ENCODE peak calls at places on chromosomes 11 and 22, in ten cellular contexts. M is activated naive CD8-positive, alpha-beta T cell treated with anti-CD3 and anti-CD28 coated beads, Interleukin-2, amount 10 ng/mL, durations not matched to agents 7 days and 5 days; D is activated T-helper 1 cell treated with anti-CD3 and anti-CD28 coated beads, Interleukin-12 subunit alpha, Interleukin-12 subunit beta, Interleukin-2, Interleukin-4 antibody, amounts not matched to agents 30 ng/mL and 10 ng/mL and 1 ng/mL, durations not matched to agents 14 hours and 24 hours and 36 hours; B is stromal cell of bone marrow; I is caudate nucleus; F is anterior cingulate cortex; W is ELR; K is NCI-H1694; E is iris pigment epithelial cell; Z is naive thymus-derived CD8-positive, alpha-beta T cell. J is an unnamed sample.

GRCh38 chr11:8776209-8776608 is 93.6 kb downstream of the RPL27A start:
- DNase-seq in F (no peak), Z (no peak), I (no peak), D (no peak), E (no peak), K (no peak), W (no peak), B (no peak), M (no peak), J (peak; percentile 49)

GRCh38 chr11:125925247-125925740 is 20.6 kb upstream of the VSIG10L2 start:
- DNase-seq in B (no peak), W (no peak), Z (no peak), E (no peak), M (no peak), I (no peak), F (no peak), D (no peak), K (no peak), J (peak; percentile 80)

GRCh38 chr22:21764038-21764804 is 28.6 kb upstream of the YPEL1 start:
- DNase-seq in I (no peak), M (no peak), D (no peak), K (no peak), E (no peak), W (no peak), F (no peak), B (no peak), Z (no peak), J (no peak)

GRCh38 chr11:46222485-46223251 is 54.8 kb upstream of the CREB3L1 start:
- DNase-seq in E (no peak), B (no peak), D (no peak), I (peak; percentile 3), K (no peak), Z (no peak), W (peak; percentile 41), F (no peak), M (no peak), J (no peak)

GRCh38 chr11:61392991-61393595 is 706 bp downstream of the TMEM216 start:
- DNase-seq in K (no peak), W (peak; percentile 42), I (no peak), D (no peak), B (no peak), Z (no peak), F (peak; percentile 7), E (no peak), M (no peak), J (no peak)

GRCh38 chr11:68031136-68031459 is 617 bp downstream of the NDUFS8 start:
- DNase-seq in K (no peak), D (no peak), E (no peak), B (no peak), M (no peak), I (no peak), Z (no peak), F (no peak), W (peak; percentile 40), J (no peak)

GRCh38 chr11:99592241-99592640 is 571.5 kb downstream of the CNTN5 start:
- DNase-seq in D (no peak), E (peak; percentile 21), F (no peak), I (no peak), M (no peak), K (no peak), B (no peak), W (no peak), Z (no peak), J (no peak)

GRCh38 chr22:33073989-33074391 is 15.8 kb upstream of the SYN3 start:
- DNase-seq in Z (no peak), D (no peak), W (peak; percentile 9), K (no peak), M (no peak), B (peak; percentile 14), F (no peak), E (peak; percentile 10), I (no peak), J (no peak)

GRCh38 chr11:107224836-107225235 is 206.6 kb upstream of the GUCY1A2 start:
- DNase-seq in M (no peak), W (no peak), B (no peak), I (no peak), Z (no peak), F (no peak), K (no peak), D (no peak), E (no peak), J (no peak)

GRCh38 chr11:66701432-66702240 is 23.9 kb upstream of the RBM4B start:
- DNase-seq in Z (no peak), K (no peak), W (no peak), E (no peak), I (no peak), B (no peak), F (no peak), D (no peak), M (no peak), J (no peak)

GRCh38 chr11:116348226-116348625 is 424.6 kb downstream of the BUD13 start:
- DNase-seq in K (no peak), Z (no peak), B (no peak), M (no peak), E (no peak), W (no peak), F (no peak), I (no peak), D (no peak), J (no peak)

GRCh38 chr11:12017243-12017678 is 8.8 kb upstream of the DKK3 start:
- DNase-seq in K (no peak), I (no peak), E (peak; percentile 70), D (no peak), B (peak; percentile 95), Z (no peak), W (no peak), F (no peak), M (no peak), J (no peak)

GRCh38 chr11:44005076-44005800 is 42.5 kb upstream of the ACCSL start:
- DNase-seq in E (no peak), F (peak; percentile 48), D (no peak), B (no peak), W (no peak), Z (no peak), I (peak; percentile 60), M (no peak), K (peak; percentile 84), J (peak; percentile 46)

GRCh38 chr22:28936200-28936599 is 52.8 kb downstream of the ZNRF3 start:
- DNase-seq in K (no peak), Z (no peak), M (no peak), I (no peak), B (no peak), F (no peak), E (no peak), W (no peak), D (no peak), J (no peak)

GRCh38 chr22:17012267-17012666 is 4.2 kb upstream of the GAB4 start:
- DNase-seq in Z (no peak), E (no peak), K (no peak), M (no peak), F (no peak), D (no peak), I (no peak), B (no peak), W (no peak), J (peak; percentile 57)

GRCh38 chr11:133082851-133083488 is 449.3 kb downstream of the OPCML start:
- DNase-seq in Z (peak; percentile 46), K (no peak), B (no peak), M (peak; percentile 89), E (peak; percentile 26), W (peak; percentile 49), D (peak; percentile 66), F (peak; percentile 64), I (peak; percentile 66), J (peak; percentile 81)

GRCh38 chr11:20368441-20368840 is 4.9 kb downstream of the HTATIP2 start:
- DNase-seq in Z (no peak), M (no peak), D (no peak), W (peak; percentile 32), K (no peak), F (no peak), I (no peak), B (no peak), E (no peak), J (no peak)

GRCh38 chr11:24531528-24531927 is 34.7 kb downstream of the LUZP2 start:
- DNase-seq in D (no peak), I (no peak), B (no peak), W (peak; percentile 5), E (peak; percentile 36), Z (no peak), F (no peak), K (no peak), M (no peak), J (no peak)

GRCh38 chr22:29359469-29359868 is 28.9 kb downstream of the AP1B1 start:
- DNase-seq in E (peak; percentile 65), K (peak; percentile 49), D (no peak), B (peak; percentile 15), W (peak; percentile 81), M (no peak), I (peak; percentile 29), F (peak; percentile 32), Z (no peak), J (peak; percentile 89)

GRCh38 chr22:24096401-24097115 is 84.7 kb upstream of the SUSD2 start:
- DNase-seq in D (no peak), B (no peak), I (no peak), E (no peak), W (no peak), K (no peak), F (no peak), Z (no peak), M (no peak), J (peak; percentile 36)

GRCh38 chr11:73227571-73228211 is 9.6 kb downstream of the P2RY2 start:
- DNase-seq in M (no peak), E (no peak), Z (no peak), I (no peak), B (no peak), D (no peak), F (no peak), W (no peak), K (no peak), J (peak; percentile 98)

GRCh38 chr11:6825333-6825744 is 20.1 kb upstream of the OR10A5 start:
- DNase-seq in M (no peak), D (no peak), I (no peak), Z (no peak), E (no peak), B (no peak), W (no peak), F (no peak), K (no peak), J (no peak)

GRCh38 chr11:12235549-12235944 is 125.2 kb downstream of the MICAL2 start:
- DNase-seq in I (no peak), K (peak; percentile 81), Z (no peak), F (no peak), E (no peak), B (no peak), W (peak; percentile 52), D (no peak), M (no peak), J (peak; percentile 66)

GRCh38 chr11:73995731-73996130 is 13.1 kb upstream of the UCP2 start:
- DNase-seq in W (no peak), F (no peak), D (peak; percentile 62), K (no peak), I (no peak), E (no peak), B (no peak), M (no peak), Z (no peak), J (no peak)

GRCh38 chr11:70901951-70902521 is 350.3 kb downstream of the SHANK2 start:
- DNase-seq in W (no peak), I (no peak), D (no peak), F (no peak), K (no peak), Z (no peak), M (no peak), B (no peak), E (no peak), J (no peak)

GRCh38 chr22:24525416-24526037 is 29.4 kb downstream of the GUCD1 start:
- DNase-seq in B (no peak), F (peak; percentile 26), K (peak; percentile 70), I (peak; percentile 43), M (peak; percentile 83), E (peak; percentile 63), W (peak; percentile 79), D (peak; percentile 73), Z (peak; percentile 46), J (peak; percentile 94)

GRCh38 chr11:693415-693831 is 1.6 kb downstream of the DEAF1 start:
- DNase-seq in K (no peak), I (no peak), M (peak; percentile 47), F (no peak), E (peak; percentile 20), B (no peak), Z (no peak), D (no peak), W (peak; percentile 19), J (no peak)

GRCh38 chr11:106389096-106389495 is 311.6 kb downstream of the AASDHPPT start:
- DNase-seq in D (no peak), K (no peak), E (peak; percentile 85), F (no peak), Z (no peak), W (peak; percentile 75), B (no peak), M (no peak), I (no peak), J (peak; percentile 83)